ENCODE peak calls at places on chromosomes 5 and 9, in five cellular contexts. H, K, C, W and V are unnamed samples.
A peak's percentile ranks its signal among the peaks of the same experiment; 100 is the strongest.

GRCh38 chr5:141475625-141476131 is at the start of gene PCDHGC3:
- DNase-seq in H (peak; percentile 94), K (peak; percentile 89), C (peak; percentile 97), W (peak; percentile 89), V (peak; percentile 90)

GRCh38 chr9:78866228-78867132 is 569.6 kb downstream of the PSAT1 start:
- DNase-seq in H (no peak), K (no peak), C (no peak), W (no peak), V (no peak)

GRCh38 chr5:181163487-181164075 is 16.2 kb downstream of the OR2V2 start:
- DNase-seq in H (no peak), K (no peak), C (peak; percentile 42), W (no peak), V (no peak)

GRCh38 chr5:149448831-149449714 is 70.0 kb upstream of the IL17B start:
- DNase-seq in H (no peak), K (no peak), C (no peak), W (peak; percentile 63), V (no peak)

GRCh38 chr5:33611882-33612281 is 171.1 kb downstream of the TARS1 start:
- DNase-seq in H (no peak), K (no peak), C (no peak), W (no peak), V (no peak)

GRCh38 chr9:6915635-6916034 is 157.9 kb downstream of the KDM4C start:
- DNase-seq in H (no peak), K (no peak), C (no peak), W (no peak), V (no peak)

GRCh38 chr5:163383754-163384153 is 53.6 kb upstream of the CCNG1 start:
- DNase-seq in H (no peak), K (no peak), C (no peak), W (no peak), V (no peak)

GRCh38 chr5:8522635-8523034 is 653.7 kb downstream of the MTRR start:
- DNase-seq in H (no peak), K (no peak), C (no peak), W (no peak), V (no peak)

GRCh38 chr5:4078544-4078943 is 482.9 kb downstream of the IRX1 start:
- DNase-seq in H (no peak), K (no peak), C (no peak), W (no peak), V (no peak)

GRCh38 chr5:73607228-73607627 is 18.8 kb upstream of the ARHGEF28 start:
- DNase-seq in H (no peak), K (no peak), C (no peak), W (no peak), V (no peak)

GRCh38 chr5:429453-430188 is 13.4 kb upstream of the EXOC3 start:
- DNase-seq in H (no peak), K (no peak), C (peak; percentile 87), W (peak; percentile 44), V (no peak)
- H3K4me3 ChIP-seq in H (no peak overlapping the region), K (no peak overlapping the region), C (no peak overlapping the region), W (no peak overlapping the region), V (peak overlapping the region; percentile 49)

GRCh38 chr9:89138463-89139390 is 39.9 kb downstream of the SHC3 start:
- DNase-seq in H (no peak), K (no peak), C (no peak), W (no peak), V (no peak)
- H3K4me3 ChIP-seq in H (no peak overlapping the region), K (no peak overlapping the region), C (no peak overlapping the region), W (no peak overlapping the region), V (no peak overlapping the region)

DNA sequence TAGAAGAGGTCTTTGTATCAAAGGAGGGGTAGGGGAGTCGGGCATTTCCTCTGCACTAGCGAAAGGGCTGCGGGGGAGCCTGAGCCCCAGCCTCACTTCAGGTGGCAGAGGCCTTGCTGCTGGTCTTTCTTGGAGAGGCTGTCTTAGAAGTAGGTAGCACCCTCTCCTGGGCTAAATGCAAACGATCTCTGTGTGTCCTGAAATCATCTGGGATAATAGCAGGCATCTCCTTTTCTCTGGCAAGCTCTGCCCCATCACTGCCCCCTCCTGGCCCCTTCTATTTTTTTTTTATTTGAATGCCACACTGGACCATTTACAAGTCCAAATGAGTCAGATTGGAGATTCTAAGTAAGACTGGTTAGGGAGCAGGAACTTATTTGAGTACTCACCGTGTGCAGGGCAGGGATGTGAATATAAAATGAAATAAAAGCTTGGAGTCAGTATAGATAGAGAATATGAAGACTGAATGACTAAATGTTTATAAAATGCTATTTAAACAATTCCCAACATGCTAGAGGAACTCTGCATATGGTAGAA is 137.1 kb downstream of the FGF1 start:
- DNase-seq in H (peak; percentile 48), K (no peak), C (no peak), W (peak; percentile 41), V (no peak)
- H3K4me3 ChIP-seq in H (no peak overlapping the region), K (no peak overlapping the region), C (no peak overlapping the region), W (no peak overlapping the region), V (no peak overlapping the region)

GRCh38 chr5:67179695-67180302 is 16.8 kb downstream of the CD180 start:
- DNase-seq in H (no peak), K (no peak), C (no peak), W (no peak), V (no peak)
- H3K4me3 ChIP-seq in H (no peak overlapping the region), K (no peak overlapping the region), C (no peak overlapping the region), W (no peak overlapping the region), V (no peak overlapping the region)

DNA sequence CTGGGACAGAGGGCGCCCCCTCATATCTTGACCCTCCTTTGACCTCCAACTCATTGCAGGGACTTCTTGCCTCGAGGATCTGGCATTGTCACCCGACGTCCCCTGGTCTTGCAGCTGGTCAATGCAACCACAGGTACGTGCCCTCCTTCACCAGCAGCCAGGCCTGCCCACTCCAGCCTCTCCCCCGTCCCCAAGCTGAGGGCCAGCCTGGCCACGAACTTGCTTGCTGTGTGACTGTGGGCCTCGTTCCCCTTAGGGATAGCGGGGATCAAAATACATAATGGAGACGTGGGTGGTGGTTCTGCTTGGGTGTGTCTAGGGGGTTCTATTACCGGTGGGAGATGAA is 15.0 kb downstream of the DNM1 start:
- DNase-seq in H (no peak), K (no peak), C (no peak), W (no peak), V (no peak)
- H3K4me3 ChIP-seq in H (peak overlapping the region; percentile 35), K (peak overlapping the region; percentile 45), C (no peak overlapping the region), W (peak overlapping the region; percentile 40), V (peak overlapping the region; percentile 23)

GRCh38 chr5:154058055-154059038 is 19.6 kb downstream of the MFAP3 start:
- DNase-seq in H (no peak), K (no peak), C (no peak), W (peak; percentile 26), V (no peak)
- H3K4me3 ChIP-seq in H (no peak overlapping the region), K (no peak overlapping the region), C (no peak overlapping the region), W (no peak overlapping the region), V (no peak overlapping the region)